ENCODE peak calls at places on chromosome 14, in ten cellular contexts. N is tibial artery, T is AG04450, X is heart left ventricle, H is IMR-90, U is colonic mucosa, M is uterus, K is PC-3, I is Peyer's patch, A is HCT116. E is an unnamed sample.

GRCh38 chr14:101878222-101879211 is 85.9 kb upstream of the DYNC1H1 start:
- DNase-seq in N (no peak), T (no peak), X (no peak), H (no peak), U (no peak), M (no peak), K (no peak), I (no peak), A (no peak), E (no peak)

GRCh38 chr14:59919582-59920377 is at the start of gene LRRC9:
- DNase-seq in N (no peak), T (no peak), X (no peak), H (no peak), U (peak), M (peak), K (no peak), I (peak), A (no peak), E (peak)

GRCh38 chr14:34582117-34582680 is 42.7 kb upstream of the EAPP start:
- DNase-seq in N (no peak), T (no peak), X (no peak), H (no peak), U (no peak), M (no peak), K (no peak), I (no peak), A (no peak), E (no peak)

GRCh38 chr14:74792249-74793039 is 29.3 kb downstream of the YLPM1 start:
- DNase-seq in N (no peak), T (no peak), X (no peak), H (peak), U (no peak), M (no peak), K (no peak), I (no peak), A (no peak), E (no peak)

GRCh38 chr14:94025720-94026119 is 420 bp upstream of the OTUB2 start:
- DNase-seq in N (no peak), T (no peak), X (no peak), H (no peak), U (no peak), M (no peak), K (peak), I (no peak), A (no peak), E (no peak)

GRCh38 chr14:100676089-100676685 is 50.5 kb upstream of the DLK1 start:
- DNase-seq in N (no peak), T (no peak), X (no peak), H (no peak), U (peak), M (no peak), K (no peak), I (peak), A (no peak), E (no peak)

GRCh38 chr14:74634964-74635363 is 22.9 kb upstream of the LTBP2 start:
- DNase-seq in N (no peak), T (no peak), X (peak), H (no peak), U (no peak), M (no peak), K (no peak), I (no peak), A (no peak), E (no peak)

GRCh38 chr14:75979071-75979571 is 2.7 kb downstream of the TGFB3 start:
- DNase-seq in N (peak), T (no peak), X (peak), H (peak), U (no peak), M (peak), K (peak), I (peak), A (no peak), E (no peak)

GRCh38 chr14:96051642-96052540 is 12.7 kb downstream of the C14orf132 start:
- DNase-seq in N (no peak), T (no peak), X (no peak), H (peak), U (no peak), M (no peak), K (peak), I (no peak), A (peak), E (no peak)

GRCh38 chr14:25009891-25010290 is 40.1 kb downstream of the STXBP6 start:
- DNase-seq in N (no peak), T (no peak), X (no peak), H (peak), U (no peak), M (no peak), K (no peak), I (no peak), A (no peak), E (no peak)

GRCh38 chr14:63712123-63712522 is 15.7 kb downstream of the SGPP1 start:
- DNase-seq in N (no peak), T (no peak), X (no peak), H (no peak), U (no peak), M (no peak), K (no peak), I (no peak), A (no peak), E (no peak)

GRCh38 chr14:52268191-52269061 is 928 bp downstream of the PTGDR start:
- DNase-seq in N (no peak), T (no peak), X (no peak), H (peak), U (peak), M (no peak), K (no peak), I (peak), A (no peak), E (peak)

GRCh38 chr14:95104911-95105310 is 52.4 kb downstream of the DICER1 start:
- DNase-seq in N (no peak), T (no peak), X (no peak), H (no peak), U (no peak), M (no peak), K (no peak), I (no peak), A (no peak), E (no peak)

GRCh38 chr14:64117671-64118402 is 176.3 kb downstream of the ESR2 start:
- DNase-seq in N (peak), T (no peak), X (peak), H (peak), U (no peak), M (no peak), K (peak), I (no peak), A (no peak), E (peak)

GRCh38 chr14:72736348-72736747 is 157.6 kb downstream of the DPF3 start:
- DNase-seq in N (no peak), T (peak), X (no peak), H (peak), U (no peak), M (no peak), K (peak), I (no peak), A (no peak), E (no peak)

GRCh38 chr14:95545769-95546168 is 10.9 kb downstream of the GLRX5 start:
- DNase-seq in N (no peak), T (peak), X (no peak), H (peak), U (no peak), M (no peak), K (peak), I (no peak), A (peak), E (no peak)

GRCh38 chr14:54730156-54730961 is 163.4 kb downstream of the SAMD4A start:
- DNase-seq in N (no peak), T (no peak), X (no peak), H (peak), U (no peak), M (peak), K (peak), I (no peak), A (no peak), E (no peak)

GRCh38 chr14:61486930-61487495 is 165.6 kb downstream of the PRKCH start:
- DNase-seq in N (no peak), T (no peak), X (no peak), H (no peak), U (no peak), M (no peak), K (no peak), I (no peak), A (no peak), E (no peak)

GRCh38 chr14:51544426-51544825 is 107.3 kb upstream of the FRMD6 start:
- DNase-seq in N (no peak), T (no peak), X (no peak), H (peak), U (no peak), M (no peak), K (no peak), I (no peak), A (no peak), E (no peak)

GRCh38 chr14:98834119-98834518 is 437.9 kb downstream of the BCL11B start:
- DNase-seq in N (no peak), T (no peak), X (no peak), H (no peak), U (no peak), M (no peak), K (no peak), I (no peak), A (no peak), E (no peak)

GRCh38 chr14:65412881-65413738 is 580 bp downstream of the FUT8 start:
- DNase-seq in N (peak), T (peak), X (peak), H (peak), U (peak), M (peak), K (peak), I (peak), A (no peak), E (peak)

GRCh38 chr14:59155886-59156285 is 32.6 kb upstream of the DAAM1 start:
- DNase-seq in N (no peak), T (no peak), X (no peak), H (peak), U (no peak), M (no peak), K (no peak), I (no peak), A (no peak), E (no peak)

GRCh38 chr14:53663709-53664108 is 292.9 kb downstream of the BMP4 start:
- DNase-seq in N (no peak), T (no peak), X (peak), H (peak), U (no peak), M (no peak), K (peak), I (peak), A (peak), E (peak)

GRCh38 chr14:96268426-96269358 is 12.7 kb downstream of the BDKRB1 start:
- DNase-seq in N (peak), T (peak), X (no peak), H (peak), U (peak), M (peak), K (peak), I (no peak), A (no peak), E (peak)

GRCh38 chr14:76407449-76408150 is 31.7 kb downstream of the ESRRB start:
- DNase-seq in N (no peak), T (no peak), X (no peak), H (no peak), U (no peak), M (no peak), K (no peak), I (no peak), A (no peak), E (no peak)

GRCh38 chr14:35336171-35337073 is 44.2 kb downstream of the PSMA6 start:
- DNase-seq in N (peak), T (peak), X (peak), H (peak), U (peak), M (peak), K (peak), I (peak), A (no peak), E (peak)

GRCh38 chr14:106845286-106846087 is 1319.1 kb downstream of the TMEM121 start:
- DNase-seq in N (no peak), T (no peak), X (no peak), H (no peak), U (peak), M (no peak), K (peak), I (peak), A (no peak), E (no peak)

GRCh38 chr14:66398437-66398836 is 87.7 kb upstream of the CCDC196 start:
- DNase-seq in N (no peak), T (no peak), X (no peak), H (no peak), U (no peak), M (no peak), K (no peak), I (no peak), A (no peak), E (no peak)

GRCh38 chr14:99619873-99620834 is 16.1 kb upstream of the CCDC85C start:
- DNase-seq in N (no peak), T (no peak), X (peak), H (peak), U (no peak), M (peak), K (peak), I (no peak), A (no peak), E (no peak)

GRCh38 chr14:96091149-96091693 is 52.1 kb downstream of the C14orf132 start:
- DNase-seq in N (peak), T (no peak), X (no peak), H (no peak), U (no peak), M (peak), K (no peak), I (no peak), A (no peak), E (peak)

GRCh38 chr14:51792819-51793218 is 67.6 kb upstream of the GNG2 start:
- DNase-seq in N (no peak), T (peak), X (no peak), H (peak), U (no peak), M (no peak), K (no peak), I (no peak), A (no peak), E (no peak)

GRCh38 chr14:32379447-32379846 is 50.3 kb downstream of the AKAP6 start:
- DNase-seq in N (no peak), T (no peak), X (no peak), H (no peak), U (no peak), M (no peak), K (no peak), I (no peak), A (no peak), E (no peak)

GRCh38 chr14:23578560-23579310 is at the start of gene JPH4:
- DNase-seq in N (no peak), T (no peak), X (no peak), H (no peak), U (no peak), M (peak), K (no peak), I (no peak), A (no peak), E (no peak)

GRCh38 chr14:32756775-32757174 is 181.9 kb upstream of the NPAS3 start:
- DNase-seq in N (no peak), T (no peak), X (no peak), H (no peak), U (no peak), M (no peak), K (no peak), I (no peak), A (no peak), E (no peak)

GRCh38 chr14:65506801-65507200 is 94.3 kb downstream of the FUT8 start:
- DNase-seq in N (no peak), T (no peak), X (no peak), H (no peak), U (no peak), M (no peak), K (no peak), I (no peak), A (no peak), E (no peak)

GRCh38 chr14:59161571-59162175 is 26.8 kb upstream of the DAAM1 start:
- DNase-seq in N (peak), T (peak), X (peak), H (peak), U (no peak), M (peak), K (peak), I (no peak), A (peak), E (peak)

GRCh38 chr14:79144891-79145290 is 974.7 kb downstream of the NRXN3 start:
- DNase-seq in N (no peak), T (no peak), X (no peak), H (peak), U (no peak), M (no peak), K (no peak), I (no peak), A (no peak), E (no peak)

GRCh38 chr14:79150226-79150625 is 980.1 kb downstream of the NRXN3 start:
- DNase-seq in N (no peak), T (no peak), X (no peak), H (no peak), U (no peak), M (no peak), K (no peak), I (no peak), A (no peak), E (no peak)
- TF ChIP-seq CTCF in N (no peak), T (no peak), X (no peak), H (no peak), U (no peak), M (no peak), K (no peak), I (no peak), A (no peak), E (no peak)

GRCh38 chr14:89757313-89757939 is 197.1 kb downstream of the EFCAB11 start:
- DNase-seq in N (no peak), T (no peak), X (no peak), H (no peak), U (no peak), M (no peak), K (no peak), I (no peak), A (no peak), E (no peak)

GRCh38 chr14:89750206-89750867 is 204.2 kb downstream of the EFCAB11 start:
- DNase-seq in N (no peak), T (peak), X (no peak), H (peak), U (no peak), M (no peak), K (no peak), I (no peak), A (no peak), E (no peak)

GRCh38 chr14:89755816-89756215 is 198.7 kb downstream of the EFCAB11 start:
- DNase-seq in N (peak), T (no peak), X (peak), H (no peak), U (peak), M (no peak), K (no peak), I (no peak), A (no peak), E (peak)

GRCh38 chr14:89750909-89751502 is 203.5 kb downstream of the EFCAB11 start:
- DNase-seq in N (no peak), T (no peak), X (no peak), H (no peak), U (no peak), M (no peak), K (no peak), I (no peak), A (no peak), E (no peak)

DNA sequence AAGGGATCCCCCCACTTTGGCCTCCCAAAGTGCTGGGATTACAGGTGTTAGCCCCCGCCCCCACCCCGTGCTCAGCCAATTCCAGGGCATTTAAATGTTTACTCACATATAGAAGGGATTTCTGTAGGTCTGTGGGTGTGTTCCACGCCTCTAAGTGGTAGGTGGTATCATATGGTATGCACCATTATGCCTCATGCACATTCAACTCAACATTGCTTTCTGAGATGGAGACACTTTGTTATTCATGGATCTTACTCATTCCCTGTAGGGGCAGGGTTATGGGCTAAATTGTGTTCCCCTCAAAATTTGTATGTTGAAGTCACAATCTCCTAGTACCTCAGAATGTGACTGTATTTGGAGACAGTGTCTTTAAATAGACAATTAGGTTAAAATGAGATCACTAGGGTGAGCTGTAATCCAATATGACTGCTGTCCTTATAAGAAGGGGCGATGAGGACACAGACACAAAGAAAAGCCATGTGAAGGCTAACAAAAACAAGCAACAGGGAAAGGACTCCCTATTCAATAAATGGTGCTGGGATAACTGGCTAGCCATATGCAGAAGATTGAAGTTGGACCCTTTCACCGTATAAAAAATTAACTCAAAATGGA is 200.6 kb downstream of the EFCAB11 start:
- DNase-seq in N (no peak), T (no peak), X (no peak), H (no peak), U (no peak), M (no peak), K (no peak), I (no peak), A (no peak), E (no peak)
- H3K4me3 ChIP-seq in N (no peak), T (no peak), X (no peak), H (no peak), U (no peak), M (no peak), K (no peak), I (no peak), A (no peak), E (no peak)

DNA sequence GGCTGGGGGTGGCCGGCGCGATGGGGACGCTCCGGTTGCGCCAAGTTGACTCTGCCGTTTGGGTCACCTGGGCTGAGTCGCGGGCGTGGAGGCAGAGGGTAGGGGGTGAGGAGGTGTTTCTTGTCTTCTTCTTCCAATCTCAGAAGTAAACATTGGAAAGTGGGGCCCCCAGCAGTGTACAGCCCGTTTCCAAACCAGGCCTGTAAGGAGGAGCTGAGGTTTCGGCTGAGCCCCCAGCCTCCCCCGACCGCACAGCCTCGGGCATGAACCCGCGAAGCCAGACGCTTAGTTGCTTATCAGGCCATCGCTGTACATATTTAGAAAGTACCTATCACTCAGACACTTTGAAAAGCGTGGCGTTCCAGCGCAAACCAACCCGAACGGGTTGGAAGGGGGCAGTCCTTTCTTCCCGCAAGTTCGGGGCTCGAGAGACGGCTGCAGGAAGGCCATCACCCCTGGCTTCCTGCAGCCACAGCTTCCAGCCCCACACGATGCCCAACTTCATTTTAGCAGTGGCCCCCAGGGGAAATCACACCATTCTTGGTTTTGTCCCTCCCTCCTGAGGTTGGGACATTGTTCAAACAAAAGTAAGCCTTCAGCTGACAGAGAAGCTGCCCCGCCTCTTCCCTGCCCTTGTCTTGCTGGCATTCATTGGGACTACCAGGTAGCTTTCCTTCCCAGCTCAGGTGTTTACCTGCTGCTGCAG is 164.1 kb downstream of the ZFP36L1 start:
- DNase-seq in N (no peak), T (no peak), X (no peak), H (no peak), U (peak), M (peak), K (peak), I (peak), A (no peak), E (no peak)
- H3K27ac ChIP-seq in N (peak), T (no peak), X (peak), H (no peak), U (peak), M (peak), K (peak), I (peak), A (peak), E (no peak)

GRCh38 chr14:70660967-70661871 is 19.5 kb downstream of the TTC9 start:
- DNase-seq in N (no peak), T (no peak), X (no peak), H (no peak), U (peak), M (no peak), K (no peak), I (no peak), A (no peak), E (no peak)
- TF ChIP-seq CTCF in N (no peak), T (no peak), X (no peak), H (no peak), U (no peak), M (no peak), K (no peak), I (no peak), A (no peak), E (no peak)

GRCh38 chr14:103206023-103206481 is 82.8 kb downstream of the TNFAIP2 start:
- DNase-seq in N (no peak), T (no peak), X (no peak), H (no peak), U (no peak), M (peak), K (no peak), I (no peak), A (no peak), E (no peak)
- H3K4me3 ChIP-seq in N (peak), T (no peak), X (peak), H (no peak), U (no peak), M (peak), K (no peak), I (no peak), A (no peak), E (peak)